ENCODE peak calls at places on chromosomes 3 and 15, in ten cellular contexts. D, I, X, S, F, T, C, M, O and E are unnamed samples.

GRCh38 chr15:60704129-60704528 is 225.2 kb upstream of the ICE2 start:
- DNase-seq in S (peak), D (no peak), X (no peak), O (no peak), C (no peak), I (no peak), T (no peak), M (no peak), F (no peak), E (no peak)

GRCh38 chr3:105284876-105285275 is 81.8 kb upstream of the ALCAM start:
- DNase-seq in S (no peak), I (no peak), X (no peak), T (no peak), M (no peak), F (no peak), C (no peak), D (no peak), O (no peak), E (peak)

GRCh38 chr3:4843619-4844018 is 135.6 kb upstream of the BHLHE40 start:
- DNase-seq in I (no peak), S (no peak), D (no peak), F (no peak), T (no peak), X (no peak), M (no peak), C (no peak), O (no peak), E (no peak)

GRCh38 chr3:46923559-46924350 is 46.2 kb downstream of the PTH1R start:
- DNase-seq in D (no peak), C (peak), M (peak), S (peak), I (peak), T (peak), O (no peak), F (no peak), X (peak), E (no peak)

GRCh38 chr3:49098429-49098828 is 4.6 kb upstream of the QRICH1 start:
- DNase-seq in O (no peak), S (no peak), I (no peak), M (no peak), C (peak), F (no peak), T (peak), D (no peak), X (no peak), E (no peak)

GRCh38 chr15:73573572-73573971 is 59.6 kb downstream of the NPTN start:
- DNase-seq in M (no peak), O (no peak), X (no peak), F (peak), C (no peak), T (peak), I (no peak), S (no peak), D (peak), E (peak)

GRCh38 chr3:23489338-23490158 is 286.4 kb downstream of the UBE2E2 start:
- DNase-seq in S (no peak), I (no peak), D (no peak), T (peak), C (no peak), F (no peak), M (no peak), X (no peak), O (no peak), E (no peak)

GRCh38 chr3:187243933-187244564 is 46.8 kb downstream of the RTP1 start:
- DNase-seq in F (no peak), I (no peak), M (no peak), X (no peak), D (no peak), T (no peak), S (no peak), O (no peak), C (no peak), E (peak)

GRCh38 chr3:44976002-44976815 is at the start of the genes EXOSC7 and ZDHHC3:
- DNase-seq in X (peak), I (peak), D (peak), M (peak), T (peak), F (peak), O (peak), S (peak), C (peak), E (peak)

GRCh38 chr15:56460947-56461346 is 4.0 kb downstream of the MNS1 start:
- DNase-seq in T (no peak), O (no peak), S (no peak), M (no peak), X (no peak), I (no peak), D (no peak), F (no peak), C (no peak), E (no peak)

GRCh38 chr15:63502137-63502801 is 2.1 kb upstream of the USP3 start:
- DNase-seq in F (no peak), M (no peak), X (no peak), C (peak), O (no peak), S (no peak), T (no peak), D (peak), I (no peak), E (no peak)

GRCh38 chr3:9986230-9986725 is 363 bp downstream of the EMC3 start:
- DNase-seq in X (no peak), D (no peak), O (no peak), C (no peak), T (no peak), I (no peak), F (no peak), S (no peak), M (no peak), E (peak)

GRCh38 chr3:56753206-56753605 is 48.5 kb downstream of the ARHGEF3 start:
- DNase-seq in M (no peak), X (no peak), T (no peak), F (no peak), O (no peak), S (peak), C (no peak), D (no peak), I (no peak), E (peak)

GRCh38 chr15:89964555-89964954 is 36.6 kb upstream of the ZNF710 start:
- DNase-seq in X (peak), T (no peak), S (no peak), M (no peak), F (no peak), C (no peak), I (no peak), O (no peak), D (no peak), E (no peak)

GRCh38 chr15:74312445-74313007 is 54.9 kb downstream of the CYP11A1 start:
- DNase-seq in T (no peak), O (peak), M (no peak), X (no peak), F (no peak), I (no peak), C (no peak), S (no peak), D (peak), E (no peak)

GRCh38 chr3:27511724-27512422 is 27.7 kb upstream of the SLC4A7 start:
- DNase-seq in M (no peak), T (peak), X (no peak), I (no peak), C (no peak), F (no peak), O (no peak), S (no peak), D (peak), E (no peak)

GRCh38 chr3:49602877-49603411 is 48.7 kb downstream of the BSN start:
- DNase-seq in O (no peak), I (no peak), X (no peak), D (peak), S (peak), M (no peak), T (peak), F (peak), C (no peak), E (peak)

GRCh38 chr15:88834211-88834812 is 31.1 kb downstream of the ACAN start:
- DNase-seq in I (no peak), M (peak), D (no peak), O (peak), X (peak), S (no peak), T (peak), C (no peak), F (peak), E (peak)

GRCh38 chr3:55828712-55829111 is 341.6 kb upstream of the WNT5A start:
- DNase-seq in C (no peak), D (no peak), F (no peak), O (no peak), X (no peak), T (peak), S (no peak), M (no peak), I (no peak), E (no peak)